ENCODE peak calls at places on chromosomes 5 and 9, in seven cellular contexts. One of them, this sample, is unnamed.

GRCh38 chr9:107819772-107820171 is 330.2 kb upstream of the KLF4 start:
- DNase-seq in adrenal gland: no peak
- DNase-seq in HepG2: no peak
- DNase-seq in tibial nerve: no peak
- DNase-seq in gastrocnemius medialis: no peak
- DNase-seq in Peyer's patch: peak; percentile 63
- DNase-seq in IMR-90: no peak
- DNase-seq in this sample: no peak

GRCh38 chr5:167378894-167379723 is 912.3 kb upstream of the WWC1 start:
- DNase-seq in adrenal gland: no peak
- DNase-seq in HepG2: no peak
- DNase-seq in tibial nerve: no peak
- DNase-seq in gastrocnemius medialis: no peak
- DNase-seq in Peyer's patch: peak; percentile 49
- DNase-seq in IMR-90: no peak
- DNase-seq in this sample: no peak

GRCh38 chr9:17330097-17330496 is 195.3 kb downstream of the CNTLN start:
- DNase-seq in adrenal gland: no peak
- DNase-seq in HepG2: no peak
- DNase-seq in tibial nerve: no peak
- DNase-seq in gastrocnemius medialis: no peak
- DNase-seq in Peyer's patch: no peak
- DNase-seq in IMR-90: peak; percentile 46
- DNase-seq in this sample: no peak

GRCh38 chr9:135604437-135605237 is 34.7 kb downstream of the GLT6D1 start:
- DNase-seq in adrenal gland: peak; percentile 41
- DNase-seq in HepG2: no peak
- DNase-seq in tibial nerve: no peak
- DNase-seq in gastrocnemius medialis: no peak
- DNase-seq in Peyer's patch: peak; percentile 38
- DNase-seq in IMR-90: no peak
- DNase-seq in this sample: no peak

GRCh38 chr9:93210324-93210973 is 26.5 kb downstream of the WNK2 start:
- DNase-seq in adrenal gland: no peak
- DNase-seq in HepG2: no peak
- DNase-seq in tibial nerve: no peak
- DNase-seq in gastrocnemius medialis: no peak
- DNase-seq in Peyer's patch: peak; percentile 82
- DNase-seq in IMR-90: no peak
- DNase-seq in this sample: no peak

GRCh38 chr5:140574165-140574564 is 9.5 kb downstream of the SLC35A4 start:
- DNase-seq in adrenal gland: peak; percentile 87
- DNase-seq in HepG2: no peak
- DNase-seq in tibial nerve: no peak
- DNase-seq in gastrocnemius medialis: no peak
- DNase-seq in Peyer's patch: peak; percentile 45
- DNase-seq in IMR-90: peak; percentile 46
- DNase-seq in this sample: no peak

GRCh38 chr9:81595887-81596558 is 93.3 kb downstream of the TLE1 start:
- DNase-seq in adrenal gland: no peak
- DNase-seq in HepG2: no peak
- DNase-seq in tibial nerve: no peak
- DNase-seq in gastrocnemius medialis: no peak
- DNase-seq in Peyer's patch: no peak
- DNase-seq in IMR-90: no peak
- DNase-seq in this sample: no peak

GRCh38 chr5:160090059-160090458 is 29.2 kb downstream of the PWWP2A start:
- DNase-seq in adrenal gland: no peak
- DNase-seq in HepG2: no peak
- DNase-seq in tibial nerve: no peak
- DNase-seq in gastrocnemius medialis: no peak
- DNase-seq in Peyer's patch: no peak
- DNase-seq in IMR-90: no peak
- DNase-seq in this sample: no peak

GRCh38 chr5:53480474-53481353 is at the start of gene FST:
- DNase-seq in adrenal gland: no peak
- DNase-seq in HepG2: no peak
- DNase-seq in tibial nerve: no peak
- DNase-seq in gastrocnemius medialis: no peak
- DNase-seq in Peyer's patch: no peak
- DNase-seq in IMR-90: peak; percentile 36
- DNase-seq in this sample: peak; percentile 29

GRCh38 chr9:132647355-132647754 is 22.4 kb downstream of the DDX31 start:
- DNase-seq in adrenal gland: no peak
- DNase-seq in HepG2: no peak
- DNase-seq in tibial nerve: no peak
- DNase-seq in gastrocnemius medialis: no peak
- DNase-seq in Peyer's patch: no peak
- DNase-seq in IMR-90: peak; percentile 100
- DNase-seq in this sample: peak; percentile 78

GRCh38 chr5:68071731-68072130 is 143.8 kb upstream of the PIK3R1 start:
- DNase-seq in adrenal gland: no peak
- DNase-seq in HepG2: no peak
- DNase-seq in tibial nerve: no peak
- DNase-seq in gastrocnemius medialis: no peak
- DNase-seq in Peyer's patch: no peak
- DNase-seq in IMR-90: no peak
- DNase-seq in this sample: no peak

GRCh38 chr5:9714187-9714586 is 84.0 kb upstream of the TAS2R1 start:
- DNase-seq in adrenal gland: no peak
- DNase-seq in HepG2: no peak
- DNase-seq in tibial nerve: no peak
- DNase-seq in gastrocnemius medialis: no peak
- DNase-seq in Peyer's patch: no peak
- DNase-seq in IMR-90: peak; percentile 42
- DNase-seq in this sample: no peak

GRCh38 chr5:30765227-30765626 is 428.3 kb upstream of the CDH6 start:
- DNase-seq in adrenal gland: no peak
- DNase-seq in HepG2: no peak
- DNase-seq in tibial nerve: no peak
- DNase-seq in gastrocnemius medialis: no peak
- DNase-seq in Peyer's patch: no peak
- DNase-seq in IMR-90: peak; percentile 88
- DNase-seq in this sample: no peak

GRCh38 chr5:170640731-170641588 is 137.1 kb downstream of the KCNIP1 start:
- DNase-seq in adrenal gland: no peak
- DNase-seq in HepG2: no peak
- DNase-seq in tibial nerve: no peak
- DNase-seq in gastrocnemius medialis: no peak
- DNase-seq in Peyer's patch: peak; percentile 34
- DNase-seq in IMR-90: no peak
- DNase-seq in this sample: no peak

GRCh38 chr9:76414656-76415055 is 20.4 kb upstream of the RFK start:
- DNase-seq in adrenal gland: no peak
- DNase-seq in HepG2: no peak
- DNase-seq in tibial nerve: no peak
- DNase-seq in gastrocnemius medialis: no peak
- DNase-seq in Peyer's patch: no peak
- DNase-seq in IMR-90: peak; percentile 69
- DNase-seq in this sample: no peak

GRCh38 chr5:34762321-34762871 is 76.6 kb upstream of the TTC23L start:
- DNase-seq in adrenal gland: no peak
- DNase-seq in HepG2: no peak
- DNase-seq in tibial nerve: peak; percentile 47
- DNase-seq in gastrocnemius medialis: peak; percentile 15
- DNase-seq in Peyer's patch: no peak
- DNase-seq in IMR-90: peak; percentile 97
- DNase-seq in this sample: no peak

GRCh38 chr9:137580958-137581331 is 2.2 kb upstream of the DPH7 start:
- DNase-seq in adrenal gland: no peak
- DNase-seq in HepG2: no peak
- DNase-seq in tibial nerve: no peak
- DNase-seq in gastrocnemius medialis: no peak
- DNase-seq in Peyer's patch: no peak
- DNase-seq in IMR-90: no peak
- DNase-seq in this sample: no peak

GRCh38 chr9:137581361-137582285 is 2.9 kb upstream of the DPH7 start:
- DNase-seq in adrenal gland: no peak
- DNase-seq in HepG2: no peak
- DNase-seq in tibial nerve: no peak
- DNase-seq in gastrocnemius medialis: no peak
- DNase-seq in Peyer's patch: no peak
- DNase-seq in IMR-90: no peak
- DNase-seq in this sample: no peak

GRCh38 chr9:137579259-137579604 is 507 bp upstream of the DPH7 start:
- DNase-seq in adrenal gland: peak; percentile 68
- DNase-seq in HepG2: no peak
- DNase-seq in tibial nerve: no peak
- DNase-seq in gastrocnemius medialis: no peak
- DNase-seq in Peyer's patch: no peak
- DNase-seq in IMR-90: no peak
- DNase-seq in this sample: no peak

GRCh38 chr9:137578518-137579258 is at the start of gene DPH7:
- DNase-seq in adrenal gland: peak; percentile 97
- DNase-seq in HepG2: peak; percentile 84
- DNase-seq in tibial nerve: peak; percentile 90
- DNase-seq in gastrocnemius medialis: peak; percentile 91
- DNase-seq in Peyer's patch: peak; percentile 97
- DNase-seq in IMR-90: peak; percentile 83
- DNase-seq in this sample: peak; percentile 99

GRCh38 chr9:137580209-137580957 is 1.7 kb upstream of the DPH7 start:
- DNase-seq in adrenal gland: no peak
- DNase-seq in HepG2: no peak
- DNase-seq in tibial nerve: no peak
- DNase-seq in gastrocnemius medialis: no peak
- DNase-seq in Peyer's patch: no peak
- DNase-seq in IMR-90: no peak
- DNase-seq in this sample: no peak
- TF ChIP-seq POLR2A in adrenal gland: no peak
- TF ChIP-seq POLR2A in HepG2: no peak
- TF ChIP-seq POLR2A in tibial nerve: no peak
- TF ChIP-seq POLR2A in gastrocnemius medialis: no peak
- TF ChIP-seq POLR2A in Peyer's patch: no peak
- TF ChIP-seq POLR2A in IMR-90: no peak
- TF ChIP-seq POLR2A in this sample: no peak

DNA sequence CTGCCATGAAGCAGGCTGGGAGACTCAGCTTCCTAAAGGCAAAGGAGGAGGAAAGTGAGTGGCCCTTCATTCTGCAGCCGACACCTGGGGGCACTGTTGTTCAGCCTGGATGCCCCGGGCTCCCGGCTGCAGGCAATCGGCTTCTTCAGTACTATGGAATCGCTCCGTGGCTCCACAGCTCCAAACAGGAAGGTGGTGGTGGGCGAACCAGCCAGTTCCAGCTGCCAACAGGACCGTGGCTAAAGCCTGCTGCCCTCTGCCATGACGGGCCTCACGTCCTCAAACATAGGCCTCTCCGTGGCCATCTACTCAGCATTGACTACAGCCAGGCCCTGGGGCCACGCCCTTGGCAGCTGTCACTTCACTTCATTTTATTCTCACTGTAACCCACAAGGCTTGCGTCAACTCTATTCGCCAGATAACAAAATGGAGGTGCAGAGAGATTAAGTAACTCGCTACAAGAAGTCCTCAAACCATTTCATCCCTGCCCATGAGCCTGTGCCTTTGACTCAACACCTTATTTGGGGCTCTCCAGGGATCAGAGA is 38.1 kb downstream of the PAX5 start:
- DNase-seq in adrenal gland: peak; percentile 70
- DNase-seq in HepG2: peak; percentile 45
- DNase-seq in tibial nerve: no peak
- DNase-seq in gastrocnemius medialis: no peak
- DNase-seq in Peyer's patch: peak; percentile 85
- DNase-seq in IMR-90: peak; percentile 53
- DNase-seq in this sample: peak; percentile 62
- TF ChIP-seq POLR2A in adrenal gland: no peak
- TF ChIP-seq POLR2A in HepG2: no peak
- TF ChIP-seq POLR2A in tibial nerve: no peak
- TF ChIP-seq POLR2A in gastrocnemius medialis: no peak
- TF ChIP-seq POLR2A in Peyer's patch: no peak
- TF ChIP-seq POLR2A in IMR-90: no peak
- TF ChIP-seq POLR2A in this sample: no peak

DNA sequence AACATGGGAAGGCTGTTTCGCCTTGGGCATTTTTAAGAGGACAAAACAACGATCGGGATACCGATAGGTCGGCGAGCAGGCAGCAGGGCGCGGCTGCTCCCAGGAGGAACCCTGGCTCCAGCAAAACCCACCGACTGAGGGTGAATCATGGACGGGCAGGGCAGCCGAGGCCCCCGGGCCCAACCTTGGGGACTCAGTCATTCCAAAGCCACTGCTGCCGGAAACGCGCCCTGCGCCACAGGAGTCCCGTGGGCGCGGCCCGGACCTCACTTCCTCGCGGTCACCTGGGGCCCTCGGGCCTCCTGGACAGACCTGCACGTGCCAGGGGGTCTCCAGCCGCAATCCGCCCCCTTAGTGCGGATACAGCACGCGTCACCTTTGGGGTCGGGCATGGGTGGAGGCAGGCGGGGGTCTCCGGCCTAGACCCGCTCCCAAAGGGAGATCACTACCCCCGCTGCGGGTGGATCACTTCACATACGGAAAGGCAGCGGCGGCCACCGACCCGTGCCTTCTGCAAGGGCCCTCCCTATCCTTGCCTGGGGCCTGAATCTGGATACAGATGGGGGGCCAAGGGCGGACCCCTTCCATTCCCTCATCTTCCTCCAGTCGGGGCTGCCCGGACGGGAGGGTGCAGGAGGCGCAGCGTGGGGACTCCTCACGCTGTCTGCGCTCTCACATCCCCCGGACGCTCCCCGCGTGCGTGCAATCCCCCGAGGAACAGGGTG is 728 bp downstream of the TXN start:
- DNase-seq in adrenal gland: peak; percentile 76
- DNase-seq in HepG2: peak; percentile 29
- DNase-seq in tibial nerve: peak; percentile 27
- DNase-seq in gastrocnemius medialis: peak; percentile 49
- DNase-seq in Peyer's patch: peak; percentile 86
- DNase-seq in IMR-90: peak; percentile 47
- DNase-seq in this sample: peak; percentile 80
- TF ChIP-seq POLR2A in adrenal gland: peak; percentile 64
- TF ChIP-seq POLR2A in HepG2: no peak
- TF ChIP-seq POLR2A in tibial nerve: peak; percentile 49
- TF ChIP-seq POLR2A in gastrocnemius medialis: peak; percentile 49
- TF ChIP-seq POLR2A in Peyer's patch: peak; percentile 40
- TF ChIP-seq POLR2A in IMR-90: no peak
- TF ChIP-seq POLR2A in this sample: peak; percentile 38

GRCh38 chr5:149529463-149529862 is 21.8 kb downstream of the CSNK1A1 start:
- DNase-seq in adrenal gland: no peak
- DNase-seq in HepG2: no peak
- DNase-seq in tibial nerve: no peak
- DNase-seq in gastrocnemius medialis: no peak
- DNase-seq in Peyer's patch: no peak
- DNase-seq in IMR-90: no peak
- DNase-seq in this sample: no peak
- TF ChIP-seq POLR2A in adrenal gland: no peak
- TF ChIP-seq POLR2A in HepG2: no peak
- TF ChIP-seq POLR2A in tibial nerve: no peak
- TF ChIP-seq POLR2A in gastrocnemius medialis: no peak
- TF ChIP-seq POLR2A in Peyer's patch: no peak
- TF ChIP-seq POLR2A in IMR-90: no peak
- TF ChIP-seq POLR2A in this sample: no peak

This sample was measured in H54.